ENCODE peak calls at places on chromosome 10, in seven cellular contexts. One of them, this sample, is unnamed.

GRCh38 chr10:73032536-73032935 is 64.1 kb downstream of the P4HA1 start:
- DNase-seq in lower lobe of right lung: no peak
- DNase-seq in mucosa of descending colon: no peak
- DNase-seq in CD8-positive, alpha-beta T cell: no peak
- DNase-seq in aorta: no peak
- DNase-seq in sigmoid colon: no peak
- DNase-seq in foreskin fibroblast: no peak
- DNase-seq in this sample: no peak

GRCh38 chr10:108709927-108710722 is 1213.2 kb downstream of the XPNPEP1 start:
- DNase-seq in lower lobe of right lung: no peak
- DNase-seq in mucosa of descending colon: no peak
- DNase-seq in CD8-positive, alpha-beta T cell: no peak
- DNase-seq in aorta: no peak
- DNase-seq in sigmoid colon: no peak
- DNase-seq in foreskin fibroblast: no peak
- DNase-seq in this sample: no peak

GRCh38 chr10:24363070-24363469 is 154.1 kb downstream of the KIAA1217 start:
- DNase-seq in lower lobe of right lung: no peak
- DNase-seq in mucosa of descending colon: no peak
- DNase-seq in CD8-positive, alpha-beta T cell: no peak
- DNase-seq in aorta: no peak
- DNase-seq in sigmoid colon: no peak
- DNase-seq in foreskin fibroblast: no peak
- DNase-seq in this sample: peak

GRCh38 chr10:88082806-88083596 is 219.6 kb downstream of the PTEN start:
- DNase-seq in lower lobe of right lung: no peak
- DNase-seq in mucosa of descending colon: no peak
- DNase-seq in CD8-positive, alpha-beta T cell: no peak
- DNase-seq in aorta: no peak
- DNase-seq in sigmoid colon: no peak
- DNase-seq in foreskin fibroblast: no peak
- DNase-seq in this sample: no peak

GRCh38 chr10:106582291-106582690 is 582.2 kb downstream of the SORCS1 start:
- DNase-seq in lower lobe of right lung: no peak
- DNase-seq in mucosa of descending colon: no peak
- DNase-seq in CD8-positive, alpha-beta T cell: no peak
- DNase-seq in aorta: no peak
- DNase-seq in sigmoid colon: no peak
- DNase-seq in foreskin fibroblast: no peak
- DNase-seq in this sample: peak

GRCh38 chr10:25556457-25556856 is 377.6 kb upstream of the MYO3A start:
- DNase-seq in lower lobe of right lung: no peak
- DNase-seq in mucosa of descending colon: no peak
- DNase-seq in CD8-positive, alpha-beta T cell: no peak
- DNase-seq in aorta: no peak
- DNase-seq in sigmoid colon: no peak
- DNase-seq in foreskin fibroblast: no peak
- DNase-seq in this sample: peak

GRCh38 chr10:11064832-11065231 is 47.2 kb downstream of the CELF2 start:
- DNase-seq in lower lobe of right lung: no peak
- DNase-seq in mucosa of descending colon: no peak
- DNase-seq in CD8-positive, alpha-beta T cell: no peak
- DNase-seq in aorta: no peak
- DNase-seq in sigmoid colon: no peak
- DNase-seq in foreskin fibroblast: no peak
- DNase-seq in this sample: no peak

GRCh38 chr10:4708123-4708759 is 117.8 kb upstream of the AKR1E2 start:
- DNase-seq in lower lobe of right lung: no peak
- DNase-seq in mucosa of descending colon: no peak
- DNase-seq in CD8-positive, alpha-beta T cell: no peak
- DNase-seq in aorta: no peak
- DNase-seq in sigmoid colon: no peak
- DNase-seq in foreskin fibroblast: no peak
- DNase-seq in this sample: no peak

GRCh38 chr10:75408911-75409885 is 7.6 kb upstream of the ZNF503 start:
- DNase-seq in lower lobe of right lung: peak
- DNase-seq in mucosa of descending colon: peak
- DNase-seq in CD8-positive, alpha-beta T cell: no peak
- DNase-seq in aorta: peak
- DNase-seq in sigmoid colon: peak
- DNase-seq in foreskin fibroblast: peak
- DNase-seq in this sample: no peak

GRCh38 chr10:102654969-102655368 is 10.7 kb downstream of the TRIM8 start:
- DNase-seq in lower lobe of right lung: no peak
- DNase-seq in mucosa of descending colon: no peak
- DNase-seq in CD8-positive, alpha-beta T cell: no peak
- DNase-seq in aorta: no peak
- DNase-seq in sigmoid colon: no peak
- DNase-seq in foreskin fibroblast: no peak
- DNase-seq in this sample: no peak

GRCh38 chr10:86706401-86706841 is 38.1 kb downstream of the LDB3 start:
- DNase-seq in lower lobe of right lung: peak
- DNase-seq in mucosa of descending colon: no peak
- DNase-seq in CD8-positive, alpha-beta T cell: no peak
- DNase-seq in aorta: peak
- DNase-seq in sigmoid colon: peak
- DNase-seq in foreskin fibroblast: no peak
- DNase-seq in this sample: no peak

GRCh38 chr10:33211123-33211878 is 123.2 kb downstream of the NRP1 start:
- DNase-seq in lower lobe of right lung: no peak
- DNase-seq in mucosa of descending colon: no peak
- DNase-seq in CD8-positive, alpha-beta T cell: peak
- DNase-seq in aorta: peak
- DNase-seq in sigmoid colon: peak
- DNase-seq in foreskin fibroblast: peak
- DNase-seq in this sample: peak

GRCh38 chr10:63376560-63377304 is 89.0 kb downstream of the JMJD1C start:
- DNase-seq in lower lobe of right lung: no peak
- DNase-seq in mucosa of descending colon: no peak
- DNase-seq in CD8-positive, alpha-beta T cell: no peak
- DNase-seq in aorta: no peak
- DNase-seq in sigmoid colon: no peak
- DNase-seq in foreskin fibroblast: peak
- DNase-seq in this sample: peak

GRCh38 chr10:3926675-3927525 is 141.9 kb upstream of the KLF6 start:
- DNase-seq in lower lobe of right lung: no peak
- DNase-seq in mucosa of descending colon: no peak
- DNase-seq in CD8-positive, alpha-beta T cell: no peak
- DNase-seq in aorta: no peak
- DNase-seq in sigmoid colon: no peak
- DNase-seq in foreskin fibroblast: no peak
- DNase-seq in this sample: peak

GRCh38 chr10:3828404-3829192 is 43.6 kb upstream of the KLF6 start:
- DNase-seq in lower lobe of right lung: no peak
- DNase-seq in mucosa of descending colon: no peak
- DNase-seq in CD8-positive, alpha-beta T cell: no peak
- DNase-seq in aorta: no peak
- DNase-seq in sigmoid colon: peak
- DNase-seq in foreskin fibroblast: peak
- DNase-seq in this sample: peak

GRCh38 chr10:42934351-42934811 is 142.5 kb upstream of the RET start:
- DNase-seq in lower lobe of right lung: no peak
- DNase-seq in mucosa of descending colon: no peak
- DNase-seq in CD8-positive, alpha-beta T cell: no peak
- DNase-seq in aorta: peak
- DNase-seq in sigmoid colon: peak
- DNase-seq in foreskin fibroblast: no peak
- DNase-seq in this sample: no peak

GRCh38 chr10:35300063-35300699 is 36.1 kb upstream of the CCNY start:
- DNase-seq in lower lobe of right lung: peak
- DNase-seq in mucosa of descending colon: peak
- DNase-seq in CD8-positive, alpha-beta T cell: no peak
- DNase-seq in aorta: no peak
- DNase-seq in sigmoid colon: peak
- DNase-seq in foreskin fibroblast: peak
- DNase-seq in this sample: peak

DNA sequence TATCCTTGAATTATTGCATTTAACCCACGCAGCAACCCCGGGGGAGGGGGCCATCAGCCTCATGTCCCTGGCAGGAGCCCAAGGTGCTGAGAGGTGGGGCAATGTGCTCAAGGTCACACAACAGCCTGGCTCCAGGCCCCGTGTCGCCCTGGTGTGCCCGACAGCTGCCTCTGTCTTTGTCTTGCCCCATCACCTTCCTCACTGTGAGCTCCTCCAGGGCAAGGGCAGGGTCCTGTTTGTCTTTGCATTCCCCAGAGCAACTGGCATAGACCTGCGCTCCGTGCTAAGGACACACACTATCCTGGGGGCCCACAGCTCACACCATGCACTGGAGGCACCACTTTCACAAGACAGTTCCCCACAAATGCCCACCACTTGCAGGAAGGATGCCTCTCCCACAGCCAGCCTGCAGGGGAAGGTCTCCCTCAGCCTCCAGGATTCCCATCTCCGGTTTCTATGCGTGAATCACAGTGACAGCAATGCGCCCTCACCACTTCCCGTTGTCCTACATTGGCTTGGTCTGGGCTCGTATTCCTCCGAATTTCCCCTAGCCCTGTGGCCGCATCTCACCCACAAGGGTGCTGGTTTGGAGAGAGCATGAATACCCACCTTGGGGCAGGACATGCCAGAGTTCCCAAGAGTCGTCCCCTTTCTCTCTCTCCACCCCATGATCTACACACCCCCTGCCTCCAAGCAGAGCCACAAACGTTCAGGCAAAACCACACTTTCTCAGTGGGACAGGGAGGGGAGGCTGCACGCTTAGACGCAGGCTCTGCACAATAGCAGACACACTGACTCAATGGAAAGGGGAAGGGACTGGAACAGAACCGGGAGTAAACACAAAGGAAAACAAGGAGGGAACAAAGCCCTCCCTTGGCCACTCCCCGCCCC is 10.3 kb downstream of the ITPRIP start:
- DNase-seq in lower lobe of right lung: peak
- DNase-seq in mucosa of descending colon: no peak
- DNase-seq in CD8-positive, alpha-beta T cell: no peak
- DNase-seq in aorta: no peak
- DNase-seq in sigmoid colon: peak
- DNase-seq in foreskin fibroblast: peak
- DNase-seq in this sample: peak
- H3K4me3 ChIP-seq in lower lobe of right lung: peak
- H3K4me3 ChIP-seq in mucosa of descending colon: no peak
- H3K4me3 ChIP-seq in CD8-positive, alpha-beta T cell: peak
- H3K4me3 ChIP-seq in aorta: no peak
- H3K4me3 ChIP-seq in sigmoid colon: no peak
- H3K4me3 ChIP-seq in foreskin fibroblast: peak
- H3K4me3 ChIP-seq in this sample: peak

DNA sequence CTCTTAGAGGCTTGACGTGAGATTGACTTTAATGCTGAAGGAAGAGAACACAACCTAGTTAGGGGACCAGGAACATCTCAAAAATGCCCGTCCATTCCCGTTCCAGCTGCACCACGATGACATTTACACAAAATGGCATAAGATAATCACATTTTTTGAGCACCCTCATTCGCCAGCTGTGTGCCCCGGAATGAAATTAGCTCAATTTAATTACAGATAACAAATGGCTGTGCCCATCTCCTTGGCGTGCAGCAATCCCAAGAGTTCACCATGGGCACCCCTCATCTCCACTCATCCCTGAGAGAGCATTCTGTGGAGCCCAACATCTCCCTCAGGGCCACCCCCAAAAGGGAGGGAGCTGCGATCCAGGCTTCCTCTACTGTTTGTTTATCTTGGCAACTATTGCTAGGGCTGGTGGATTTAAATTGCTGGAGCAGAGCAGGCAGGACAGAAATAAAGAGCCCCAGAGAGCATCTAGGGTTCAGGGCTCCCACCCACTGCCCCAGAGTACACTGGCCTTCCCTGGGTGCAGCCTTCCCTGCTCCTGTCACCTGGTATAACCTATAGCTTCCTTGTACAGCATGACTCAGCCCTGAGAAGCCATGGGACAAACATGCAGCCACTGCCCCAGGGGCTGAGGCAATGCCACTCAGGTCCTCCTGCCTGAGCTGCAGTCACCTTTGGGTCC is 263.5 kb downstream of the ZEB1 start:
- DNase-seq in lower lobe of right lung: no peak
- DNase-seq in mucosa of descending colon: no peak
- DNase-seq in CD8-positive, alpha-beta T cell: no peak
- DNase-seq in aorta: no peak
- DNase-seq in sigmoid colon: peak
- DNase-seq in foreskin fibroblast: no peak
- DNase-seq in this sample: peak
- H3K4me3 ChIP-seq in lower lobe of right lung: no peak
- H3K4me3 ChIP-seq in mucosa of descending colon: no peak
- H3K4me3 ChIP-seq in CD8-positive, alpha-beta T cell: no peak
- H3K4me3 ChIP-seq in aorta: no peak
- H3K4me3 ChIP-seq in sigmoid colon: no peak
- H3K4me3 ChIP-seq in foreskin fibroblast: no peak
- H3K4me3 ChIP-seq in this sample: no peak

DNA sequence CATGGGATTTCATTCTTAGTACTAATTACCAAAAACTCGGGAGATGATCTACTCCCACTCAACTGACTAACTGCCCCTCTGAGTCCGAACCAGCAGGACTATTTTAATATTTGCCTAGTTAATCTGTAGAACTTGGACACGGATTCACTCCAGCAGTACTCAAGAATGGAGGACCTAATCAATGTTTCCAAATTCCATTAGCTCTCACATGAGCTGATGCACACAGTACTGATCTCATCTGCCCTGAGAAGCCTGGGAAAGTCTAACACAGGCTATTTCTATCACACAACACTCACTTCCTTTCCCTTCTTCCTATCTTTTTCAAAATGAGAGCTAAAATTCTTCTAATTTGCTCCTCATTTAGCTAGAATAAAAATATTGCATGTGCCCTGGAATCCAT is 109.2 kb upstream of the ASAH2 start:
- DNase-seq in lower lobe of right lung: no peak
- DNase-seq in mucosa of descending colon: no peak
- DNase-seq in CD8-positive, alpha-beta T cell: no peak
- DNase-seq in aorta: no peak
- DNase-seq in sigmoid colon: no peak
- DNase-seq in foreskin fibroblast: no peak
- DNase-seq in this sample: peak
- H3K4me3 ChIP-seq in lower lobe of right lung: no peak
- H3K4me3 ChIP-seq in mucosa of descending colon: no peak
- H3K4me3 ChIP-seq in CD8-positive, alpha-beta T cell: no peak
- H3K4me3 ChIP-seq in aorta: no peak
- H3K4me3 ChIP-seq in sigmoid colon: no peak
- H3K4me3 ChIP-seq in foreskin fibroblast: no peak
- H3K4me3 ChIP-seq in this sample: no peak

DNA sequence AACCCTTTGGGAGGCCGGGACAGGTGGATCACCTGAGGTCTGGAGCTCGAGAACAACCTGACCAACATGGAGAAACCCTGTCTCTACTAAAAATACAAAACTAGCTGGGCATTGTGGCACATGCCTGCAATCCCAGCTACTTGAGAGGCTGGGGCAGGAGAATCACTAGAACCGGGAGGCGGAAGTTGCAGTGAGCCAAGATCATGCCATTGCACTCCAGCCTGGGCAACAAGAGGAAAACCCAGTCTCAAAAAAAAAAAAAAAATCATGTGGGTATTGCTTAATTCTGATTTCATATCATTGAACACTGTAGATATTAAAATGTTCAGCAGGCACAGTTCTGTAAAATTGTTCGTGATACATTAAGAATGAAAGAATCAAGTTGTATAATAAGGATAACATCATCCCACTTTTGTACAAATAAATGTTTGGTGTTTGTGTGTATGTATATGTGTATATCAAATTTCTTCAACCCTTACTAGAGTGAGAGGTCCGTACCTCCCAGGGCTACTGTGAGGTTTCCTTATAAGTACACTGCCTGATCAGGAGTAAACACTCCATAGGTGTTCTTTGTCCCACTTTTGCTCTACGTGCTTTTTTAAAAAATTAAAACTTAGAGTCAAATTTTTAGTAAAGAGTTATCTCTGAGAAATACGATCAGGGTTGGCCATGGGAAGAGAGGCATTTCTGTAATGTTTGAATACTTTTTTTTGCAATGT is 31.7 kb downstream of the PLEKHS1 start:
- DNase-seq in lower lobe of right lung: no peak
- DNase-seq in mucosa of descending colon: no peak
- DNase-seq in CD8-positive, alpha-beta T cell: no peak
- DNase-seq in aorta: no peak
- DNase-seq in sigmoid colon: no peak
- DNase-seq in foreskin fibroblast: no peak
- DNase-seq in this sample: no peak
- H3K4me3 ChIP-seq in lower lobe of right lung: no peak
- H3K4me3 ChIP-seq in mucosa of descending colon: no peak
- H3K4me3 ChIP-seq in CD8-positive, alpha-beta T cell: no peak
- H3K4me3 ChIP-seq in aorta: no peak
- H3K4me3 ChIP-seq in sigmoid colon: no peak
- H3K4me3 ChIP-seq in foreskin fibroblast: no peak
- H3K4me3 ChIP-seq in this sample: no peak